ENCODE peak calls at places on chromosomes 7 and 10, in five cellular contexts. S is HCT116, E is Panc1, P is ascending aorta, D is Peyer's patch. J is an unnamed sample.

GRCh38 chr7:154857728-154858681 is 144.9 kb downstream of the PAXIP1 start:
- DNase-seq in S (no peak), E (no peak), D (no peak), P (no peak), J (no peak)

GRCh38 chr10:17290226-17290625 is 62.2 kb downstream of the VIM start:
- DNase-seq in E (peak; percentile 5), S (peak; percentile 50), P (no peak), D (no peak), J (peak; percentile 8)

GRCh38 chr10:71720304-71720672 is 710 bp upstream of the C10orf105 start:
- DNase-seq in D (no peak), E (no peak), S (no peak), P (no peak), J (no peak)

GRCh38 chr10:129766611-129767550 is 197.2 kb downstream of the EBF3 start:
- DNase-seq in S (no peak), P (peak; percentile 46), D (no peak), E (no peak), J (no peak)

GRCh38 chr10:78906734-78907385 is 161.9 kb upstream of the ZMIZ1 start:
- DNase-seq in S (no peak), D (no peak), P (peak; percentile 33), E (no peak), J (no peak)

GRCh38 chr7:100867796-100868485 is 754 bp downstream of the TRIP6 start:
- DNase-seq in S (no peak), P (peak; percentile 67), D (no peak), E (no peak), J (no peak)

GRCh38 chr10:61020420-61021158 is 76.6 kb upstream of the RHOBTB1 start:
- DNase-seq in D (no peak), E (no peak), S (no peak), P (no peak), J (no peak)

GRCh38 chr10:86100581-86101061 is 266.0 kb downstream of the GRID1 start:
- DNase-seq in E (no peak), P (no peak), D (no peak), S (peak; percentile 29), J (no peak)

GRCh38 chr7:29749701-29750321 is 56.5 kb upstream of the WIPF3 start:
- DNase-seq in D (no peak), P (no peak), S (no peak), E (no peak), J (no peak)

GRCh38 chr7:128211626-128212025 is 29.5 kb upstream of the LEP start:
- DNase-seq in P (peak; percentile 18), E (no peak), D (no peak), S (no peak), J (no peak)

GRCh38 chr10:73439055-73439454 is 5.7 kb upstream of the MSS51 start:
- DNase-seq in E (no peak), D (no peak), S (no peak), P (no peak), J (peak; percentile 59)

GRCh38 chr7:101198476-101198875 is 2.4 kb downstream of the MOGAT3 start:
- DNase-seq in D (no peak), S (no peak), E (no peak), P (no peak), J (no peak)

GRCh38 chr7:103576616-103577015 is 130.6 kb upstream of the SLC26A5 start:
- DNase-seq in P (no peak), S (no peak), E (no peak), D (no peak), J (no peak)

GRCh38 chr10:6347391-6347951 is 144.7 kb downstream of the PFKFB3 start:
- DNase-seq in P (no peak), D (peak; percentile 38), E (no peak), S (no peak), J (no peak)

GRCh38 chr7:37248396-37248836 is 200.2 kb downstream of the ELMO1 start:
- DNase-seq in D (no peak), E (no peak), P (no peak), S (no peak), J (no peak)

GRCh38 chr10:63515002-63515763 is 6.0 kb upstream of the REEP3 start:
- DNase-seq in E (no peak), D (no peak), P (no peak), S (no peak), J (peak; percentile 78)

GRCh38 chr7:1768835-1769234 is 98.8 kb downstream of the ELFN1 start:
- DNase-seq in D (no peak), S (peak; percentile 15), P (no peak), E (no peak), J (no peak)

GRCh38 chr10:63587191-63587590 is 66.0 kb downstream of the REEP3 start:
- DNase-seq in E (no peak), S (no peak), P (no peak), D (no peak), J (no peak)

GRCh38 chr7:98831641-98832221 is 38.1 kb downstream of the TMEM130 start:
- DNase-seq in S (no peak), P (no peak), E (no peak), D (no peak), J (peak; percentile 36)

GRCh38 chr7:87875151-87876039 is 765 bp downstream of the SLC25A40 start:
- DNase-seq in P (no peak), E (no peak), S (no peak), D (peak; percentile 17), J (peak; percentile 19)

GRCh38 chr10:36624551-36625100 is 500.8 kb upstream of the ANKRD30A start:
- DNase-seq in D (no peak), E (no peak), S (no peak), P (no peak), J (no peak)

GRCh38 chr7:2355079-2356008 is 717 bp downstream of the EIF3B start:
- DNase-seq in D (no peak), P (no peak), E (no peak), S (no peak), J (no peak)

GRCh38 chr7:157441023-157441399 is 104.2 kb downstream of the DNAJB6 start:
- DNase-seq in E (no peak), D (no peak), P (no peak), S (no peak), J (no peak)

GRCh38 chr10:50794490-50794889 is 54.8 kb downstream of the ASAH2B start:
- DNase-seq in S (no peak), D (no peak), P (no peak), E (no peak), J (no peak)

GRCh38 chr7:88337556-88337955 is 30.9 kb upstream of the STEAP4 start:
- DNase-seq in S (no peak), D (no peak), P (no peak), E (no peak), J (peak; percentile 26)

GRCh38 chr10:68666280-68666760 is 54.7 kb upstream of the CCAR1 start:
- DNase-seq in S (no peak), P (no peak), E (peak; percentile 33), D (no peak), J (peak; percentile 95)

GRCh38 chr10:86373251-86373650 is 6.7 kb upstream of the GRID1 start:
- DNase-seq in D (no peak), P (peak; percentile 24), S (no peak), E (no peak), J (no peak)

GRCh38 chr7:35723011-35723410 is 28.1 kb upstream of the HERPUD2 start:
- DNase-seq in P (no peak), S (no peak), E (no peak), D (no peak), J (no peak)

GRCh38 chr10:70461397-70462348 is 16.9 kb upstream of the PALD1 start:
- DNase-seq in E (peak; percentile 55), P (no peak), D (peak; percentile 66), S (peak; percentile 67), J (peak; percentile 51)

GRCh38 chr7:99008921-99009530 is 130.7 kb downstream of the TRRAP start:
- DNase-seq in S (no peak), P (peak; percentile 43), E (no peak), D (peak; percentile 4), J (no peak)

GRCh38 chr7:12712236-12712635 is 24.8 kb downstream of the ARL4A start:
- DNase-seq in P (no peak), E (no peak), S (no peak), D (no peak), J (peak; percentile 63)

GRCh38 chr7:29239638-29240037 is 45.1 kb downstream of the CHN2 start:
- DNase-seq in D (no peak), E (no peak), P (no peak), S (no peak), J (no peak)

GRCh38 chr10:3129581-3130340 is 42.8 kb downstream of the PITRM1 start:
- DNase-seq in S (no peak), P (no peak), E (no peak), D (no peak), J (no peak)

DNA sequence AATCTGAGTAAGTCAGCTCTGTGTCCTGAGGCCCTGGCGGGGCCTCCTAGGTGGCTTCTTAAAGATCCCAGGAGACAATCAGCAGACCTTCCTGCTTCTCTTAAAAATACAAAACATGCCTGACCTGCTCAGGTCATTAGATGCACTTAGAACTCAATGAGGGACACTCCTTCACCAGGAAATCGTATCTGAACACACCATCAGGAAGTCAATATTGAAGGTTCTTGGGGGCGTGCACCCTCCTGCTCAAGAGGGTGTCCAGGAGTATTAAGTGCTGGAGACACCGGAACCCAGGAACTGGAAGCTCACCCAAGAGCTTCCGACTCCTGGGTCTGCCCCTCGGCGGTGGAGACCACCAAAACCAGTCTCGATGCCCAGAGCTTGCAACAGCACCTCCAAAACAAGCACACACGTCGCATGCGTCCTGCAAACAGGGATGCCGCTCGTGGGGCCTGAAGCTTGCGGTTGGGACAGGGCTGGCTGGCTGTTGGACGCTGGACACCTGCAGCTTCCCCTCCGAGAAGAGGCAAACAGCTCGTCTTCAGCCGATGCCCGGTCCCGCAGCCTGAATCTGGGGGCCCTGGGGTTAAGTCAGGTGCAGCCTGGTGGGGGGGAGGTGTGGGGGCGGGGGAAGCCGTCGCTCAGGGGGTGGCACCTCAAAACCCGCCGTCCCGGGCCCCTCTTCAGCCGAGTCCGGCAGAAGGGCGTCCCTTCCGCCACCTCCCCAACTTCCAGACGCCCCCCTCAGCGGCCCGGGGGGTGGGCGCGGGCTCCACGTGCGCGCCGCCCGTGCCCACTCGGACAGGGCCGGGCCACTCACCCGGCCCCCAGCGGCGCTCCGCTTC is 722 bp downstream of the RAPGEF5 start:
- DNase-seq in S (no peak), P (no peak), D (no peak), E (no peak), J (no peak)
- H3K4me3 ChIP-seq in S (peak overlapping the region; percentile 58), P (peak overlapping the region; percentile 56), D (peak overlapping the region; percentile 43), E (peak overlapping the region; percentile 26), J (no peak overlapping the region)

GRCh38 chr10:132371641-132372081 is 25.3 kb upstream of the PWWP2B start:
- DNase-seq in E (no peak), D (no peak), S (peak; percentile 15), P (no peak), J (no peak)
- TF ChIP-seq CTCF in E (no peak), D (peak; percentile 13), S (peak; percentile 66), P (no peak), J (peak; percentile 46)

GRCh38 chr7:94393251-94393758 is 1.4 kb upstream of the COL1A2 start:
- DNase-seq in D (no peak), E (no peak), P (peak; percentile 64), S (no peak), J (peak; percentile 59)
- H3K4me3 ChIP-seq in D (no peak overlapping the region), E (no peak overlapping the region), P (peak overlapping the region; percentile 80), S (no peak overlapping the region), J (peak overlapping the region; percentile 83)

GRCh38 chr10:94277450-94277849 is 85.3 kb downstream of the NOC3L start:
- DNase-seq in S (no peak), P (no peak), D (no peak), E (no peak), J (no peak)

GRCh38 chr10:94276140-94276539 is 86.6 kb downstream of the NOC3L start:
- DNase-seq in P (no peak), D (no peak), E (no peak), S (no peak), J (no peak)

GRCh38 chr10:94281654-94282053 is 81.1 kb downstream of the NOC3L start:
- DNase-seq in P (no peak), E (no peak), D (no peak), S (no peak), J (no peak)

GRCh38 chr10:94282369-94282768 is 80.4 kb downstream of the NOC3L start:
- DNase-seq in E (no peak), S (no peak), D (no peak), P (no peak), J (no peak)

GRCh38 chr10:94279835-94280709 is 82.7 kb downstream of the NOC3L start:
- DNase-seq in P (no peak), S (peak; percentile 24), D (peak; percentile 18), E (peak; percentile 57), J (peak; percentile 61)
- TF ChIP-seq CTCF in P (peak; percentile 79), S (peak; percentile 60), D (peak; percentile 68), E (peak; percentile 99), J (peak; percentile 95)

J was measured in fibroblast of villous mesenchyme.